ENCODE peak calls at places on chromosomes 4 and X, in eight cellular contexts. J is effector memory CD4-positive, alpha-beta T cell; Q is EL; R is astrocyte of the spinal cord; K is GOT3; W is cerebellum; S is stimulated activated CD4-positive, alpha-beta T cell treated with anti-CD3 and anti-CD28 coated beads, Interleukin-4, amount 100 ng/mL, for 1 hour; C is heart right ventricle. I is an unnamed sample.
A peak's percentile ranks its signal among the peaks of the same experiment; 100 is the strongest.

GRCh38 chrX:48942895-48943294 is 14.5 kb downstream of the OTUD5 start:
- DNase-seq in J (no peak), Q (no peak), R (no peak), K (no peak), W (no peak), S (no peak), C (no peak), I (no peak)

GRCh38 chr4:2852481-2852881 is 8.8 kb downstream of the ADD1 start:
- DNase-seq in J (no peak), Q (no peak), R (no peak), K (no peak), W (no peak), S (no peak), C (peak; percentile 69), I (no peak)

GRCh38 chrX:11968470-11968869 is 169.8 kb upstream of the FRMPD4 start:
- DNase-seq in J (no peak), Q (no peak), R (no peak), K (no peak), W (no peak), S (no peak), C (no peak), I (no peak)

GRCh38 chr4:119172223-119172622 is 36.6 kb downstream of the MYOZ2 start:
- DNase-seq in J (no peak), Q (peak; percentile 3), R (no peak), K (no peak), W (no peak), S (no peak), C (no peak), I (no peak)

GRCh38 chr4:57462843-57463242 is 352.7 kb upstream of the IGFBP7 start:
- DNase-seq in J (no peak), Q (no peak), R (no peak), K (no peak), W (no peak), S (no peak), C (no peak), I (no peak)

GRCh38 chr4:2365054-2365912 is 53.2 kb downstream of the ZFYVE28 start:
- DNase-seq in J (no peak), Q (no peak), R (no peak), K (no peak), W (no peak), S (no peak), C (no peak), I (no peak)

GRCh38 chr4:7960790-7961655 is 21.4 kb upstream of the AFAP1 start:
- DNase-seq in J (no peak), Q (peak; percentile 99), R (peak; percentile 99), K (peak; percentile 74), W (no peak), S (peak; percentile 51), C (no peak), I (peak; percentile 98)

GRCh38 chrX:40176256-40176978 is 78.7 kb upstream of the BCOR start:
- DNase-seq in J (peak; percentile 62), Q (peak; percentile 37), R (no peak), K (no peak), W (peak; percentile 27), S (peak; percentile 79), C (peak; percentile 77), I (no peak)

GRCh38 chr4:154877110-154877760 is 96.2 kb downstream of the RBM46 start:
- DNase-seq in J (no peak), Q (peak; percentile 2), R (peak; percentile 32), K (no peak), W (no peak), S (no peak), C (no peak), I (no peak)

GRCh38 chrX:46125139-46125538 is 420.1 kb downstream of the ZNF674 start:
- DNase-seq in J (no peak), Q (peak; percentile 3), R (peak; percentile 1), K (no peak), W (no peak), S (no peak), C (no peak), I (no peak)

GRCh38 chr4:7852568-7853185 is 87.0 kb downstream of the AFAP1 start:
- DNase-seq in J (no peak), Q (no peak), R (peak; percentile 87), K (no peak), W (no peak), S (no peak), C (no peak), I (peak; percentile 87)

GRCh38 chr4:24686866-24687672 is 102.7 kb upstream of the DHX15 start:
- DNase-seq in J (no peak), Q (peak; percentile 4), R (no peak), K (no peak), W (no peak), S (peak; percentile 7), C (no peak), I (no peak)

GRCh38 chr4:78720151-78720726 is 55.9 kb upstream of the BMP2K start:
- DNase-seq in J (no peak), Q (no peak), R (no peak), K (no peak), W (no peak), S (no peak), C (no peak), I (no peak)

GRCh38 chr4:164807611-164808010 is 53.7 kb downstream of the SMIM31 start:
- DNase-seq in J (no peak), Q (no peak), R (peak; percentile 21), K (no peak), W (no peak), S (no peak), C (no peak), I (no peak)

GRCh38 chr4:74453037-74453635 is 8.2 kb downstream of the AREG start:
- DNase-seq in J (no peak), Q (no peak), R (no peak), K (no peak), W (no peak), S (no peak), C (no peak), I (peak; percentile 9)

GRCh38 chr4:3074846-3075651 is 568 bp downstream of the HTT start:
- DNase-seq in J (peak; percentile 40), Q (peak; percentile 81), R (peak; percentile 71), K (peak; percentile 9), W (peak; percentile 39), S (peak; percentile 49), C (peak; percentile 64), I (peak; percentile 23)

GRCh38 chr4:26069218-26069617 is 155.2 kb downstream of the SMIM20 start:
- DNase-seq in J (no peak), Q (peak; percentile 50), R (peak; percentile 45), K (no peak), W (no peak), S (no peak), C (no peak), I (no peak)

GRCh38 chr4:123623611-123624010 is 227.0 kb downstream of the SPRY1 start:
- DNase-seq in J (no peak), Q (no peak), R (no peak), K (no peak), W (no peak), S (no peak), C (no peak), I (no peak)

GRCh38 chr4:182881928-182882327 is 35.3 kb downstream of the DCTD start:
- DNase-seq in J (no peak), Q (no peak), R (peak; percentile 17), K (no peak), W (no peak), S (no peak), C (peak; percentile 20), I (no peak)

GRCh38 chr4:112664611-112665010 is 27.7 kb downstream of the LARP7 start:
- DNase-seq in J (no peak), Q (peak; percentile 15), R (no peak), K (no peak), W (no peak), S (no peak), C (no peak), I (no peak)

GRCh38 chr4:13193662-13194061 is 290.5 kb downstream of the RAB28 start:
- DNase-seq in J (no peak), Q (no peak), R (no peak), K (no peak), W (no peak), S (no peak), C (no peak), I (no peak)

GRCh38 chr4:156896536-156896935 is 75.1 kb downstream of the PDGFC start:
- DNase-seq in J (no peak), Q (no peak), R (no peak), K (no peak), W (no peak), S (no peak), C (no peak), I (no peak)

GRCh38 chrX:71976753-71977152 is 66.1 kb downstream of the NHSL2 start:
- DNase-seq in J (no peak), Q (no peak), R (no peak), K (no peak), W (no peak), S (no peak), C (no peak), I (no peak)

GRCh38 chr4:40621592-40622512 is 7.8 kb downstream of the RBM47 start:
- DNase-seq in J (no peak), Q (peak; percentile 95), R (peak; percentile 98), K (peak; percentile 44), W (no peak), S (no peak), C (peak; percentile 54), I (peak; percentile 89)

GRCh38 chrX:22134681-22135080 is 102.6 kb downstream of the PHEX start:
- DNase-seq in J (no peak), Q (peak; percentile 70), R (peak; percentile 69), K (no peak), W (peak; percentile 2), S (no peak), C (no peak), I (peak; percentile 84)

GRCh38 chrX:119941336-119941735 is 2.2 kb downstream of the NKAP start:
- DNase-seq in J (no peak), Q (no peak), R (no peak), K (no peak), W (no peak), S (no peak), C (no peak), I (no peak)

GRCh38 chr4:102328045-102328444 is 17.2 kb downstream of the SLC39A8 start:
- DNase-seq in J (no peak), Q (no peak), R (peak; percentile 62), K (no peak), W (no peak), S (no peak), C (no peak), I (peak; percentile 79)

GRCh38 chrX:123267220-123267619 is 83.1 kb downstream of the GRIA3 start:
- DNase-seq in J (no peak), Q (peak; percentile 13), R (peak; percentile 40), K (no peak), W (no peak), S (no peak), C (no peak), I (no peak)

GRCh38 chr4:1247811-1248261 is 1.1 kb downstream of the CTBP1 start:
- DNase-seq in J (no peak), Q (no peak), R (no peak), K (no peak), W (no peak), S (no peak), C (no peak), I (no peak)

GRCh38 chr4:185457136-185457535 is 14.4 kb downstream of the CCDC110 start:
- DNase-seq in J (no peak), Q (no peak), R (no peak), K (no peak), W (no peak), S (no peak), C (no peak), I (no peak)

I was measured in RCC 7860.